ENCODE peak calls at places on chromosomes 7 and 10, in four cellular contexts. L, H, Z and A are unnamed samples.

GRCh38 chr10:67780759-67781538 is 57.0 kb downstream of the DNAJC12 start:
- DNase-seq in Z (no peak), L (no peak), H (no peak), A (no peak)

GRCh38 chr10:103374263-103374662 is 6.5 kb downstream of the TAF5 start:
- DNase-seq in H (no peak), Z (no peak), L (no peak), A (no peak)

GRCh38 chr7:158073845-158074840 is 513.5 kb downstream of the PTPRN2 start:
- DNase-seq in H (no peak), L (peak), Z (no peak), A (peak)

GRCh38 chr10:128147669-128148068 is 21.4 kb upstream of the MKI67 start:
- DNase-seq in H (no peak), L (no peak), Z (no peak), A (no peak)

GRCh38 chr10:62903828-62904227 is 87.7 kb upstream of the EGR2 start:
- DNase-seq in L (no peak), Z (no peak), H (no peak), A (no peak)

GRCh38 chr10:63722537-63722936 is 201.3 kb downstream of the REEP3 start:
- DNase-seq in L (no peak), H (no peak), Z (no peak), A (peak)

GRCh38 chr7:50069613-50070012 is 23.4 kb downstream of the ZPBP start:
- DNase-seq in Z (no peak), H (peak), L (peak), A (peak)

GRCh38 chr10:67327626-67328535 is 368.1 kb downstream of the CTNNA3 start:
- DNase-seq in L (no peak), Z (no peak), H (no peak), A (peak)

GRCh38 chr10:76315240-76315639 is 883.8 kb downstream of the LRMDA start:
- DNase-seq in L (no peak), H (no peak), Z (no peak), A (no peak)

GRCh38 chr7:92881091-92881485 is 44.7 kb upstream of the CDK6 start:
- DNase-seq in L (no peak), H (no peak), Z (no peak), A (no peak)

GRCh38 chr10:79404231-79404609 is 41.2 kb downstream of the ZCCHC24 start:
- DNase-seq in Z (no peak), L (no peak), H (peak), A (peak)

GRCh38 chr7:51080622-51081269 is 235.9 kb downstream of the COBL start:
- DNase-seq in H (no peak), Z (no peak), L (peak), A (no peak)

GRCh38 chr10:121772406-121772805 is 155.4 kb downstream of the ATE1 start:
- DNase-seq in Z (no peak), L (no peak), H (no peak), A (no peak)

GRCh38 chr10:13528138-13528874 is 508 bp downstream of the BEND7 start:
- DNase-seq in H (no peak), L (no peak), Z (no peak), A (no peak)

GRCh38 chr7:23214423-23214822 is 32.2 kb upstream of the GPNMB start:
- DNase-seq in L (no peak), H (no peak), Z (no peak), A (no peak)

GRCh38 chr10:125797424-125797823 is 21.8 kb upstream of the MMP21 start:
- DNase-seq in L (no peak), H (no peak), Z (no peak), A (no peak)

GRCh38 chr10:44879531-44879899 is 31.6 kb upstream of the TMEM72 start:
- DNase-seq in Z (no peak), H (no peak), L (no peak), A (no peak)

GRCh38 chr10:44300666-44301649 is 83.9 kb downstream of the CXCL12 start:
- DNase-seq in Z (no peak), L (no peak), H (no peak), A (no peak)

GRCh38 chr7:149748223-149748874 is 25.0 kb downstream of the ZNF467 start:
- DNase-seq in L (no peak), H (no peak), Z (no peak), A (no peak)

GRCh38 chr10:77163670-77164348 is 473.8 kb downstream of the KCNMA1 start:
- DNase-seq in L (no peak), Z (no peak), H (no peak), A (peak)

GRCh38 chr10:110584006-110584405 is 16.5 kb downstream of the SMC3 start:
- DNase-seq in L (no peak), H (no peak), Z (no peak), A (no peak)